ENCODE peak calls at places on chromosomes 7 and 10, in five cellular contexts. X is DND-41, H is IMR-90, S is adipocyte, Q is PC-3. P is an unnamed sample. For H3K9me3 and H3K4me1, the result is how much of the 10 kb centered on the place peaks cover.

GRCh38 chr7:63054191-63054661 is 944.4 kb upstream of the ZNF722 start:
- DNase-seq in X (no peak), H (no peak), S (no peak), Q (no peak), P (peak)

GRCh38 chr7:115087437-115087836 is 165.5 kb downstream of the MDFIC start:
- DNase-seq in X (no peak), H (peak), S (peak), Q (peak), P (peak)

GRCh38 chr7:137488038-137488437 is 144.5 kb upstream of the PTN start:
- DNase-seq in X (no peak), H (peak), S (peak), Q (no peak), P (peak)

GRCh38 chr10:3764626-3765375 is 20.2 kb downstream of the KLF6 start:
- DNase-seq in X (peak), H (no peak), S (no peak), Q (peak), P (no peak)

GRCh38 chr10:88971668-88972067 is 18.9 kb upstream of the FAS start:
- DNase-seq in X (no peak), H (peak), S (no peak), Q (no peak), P (peak)

GRCh38 chr7:90596745-90597526 is 815 bp downstream of the CDK14 start:
- DNase-seq in X (no peak), H (peak), S (peak), Q (peak), P (peak)

GRCh38 chr7:50696810-50697582 is 85.7 kb downstream of the GRB10 start:
- DNase-seq in X (no peak), H (no peak), S (no peak), Q (peak), P (peak)

GRCh38 chr7:157302314-157302711 is 34.5 kb upstream of the DNAJB6 start:
- DNase-seq in X (peak), H (peak), S (peak), Q (peak), P (peak)

GRCh38 chr7:76372984-76373833 is 14.4 kb upstream of the YWHAG start:
- DNase-seq in X (no peak), H (peak), S (peak), Q (peak), P (peak)

DNA sequence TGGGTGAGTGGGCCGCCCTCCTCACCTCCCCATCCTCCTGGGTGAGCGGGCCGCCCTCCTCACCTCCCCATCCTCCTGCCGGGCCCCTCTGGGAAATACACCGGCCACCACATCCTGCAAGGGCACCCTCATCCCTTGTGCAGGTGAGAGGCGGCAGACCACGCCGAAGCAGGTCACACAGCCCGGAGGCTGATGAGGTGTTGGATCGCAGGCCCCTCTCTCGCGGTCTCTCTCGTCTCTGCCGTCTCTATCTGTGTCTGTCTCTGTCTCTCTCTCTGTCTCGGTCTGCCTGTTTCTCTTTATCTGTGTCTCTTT is 30.8 kb upstream of the FOXL3 start:
- DNase-seq in X (no peak), H (no peak), S (no peak), Q (no peak), P (no peak)
- H3K9me3 ChIP-seq in X (under half), H (under half), S (under half), Q (under half), P (under half)

DNA sequence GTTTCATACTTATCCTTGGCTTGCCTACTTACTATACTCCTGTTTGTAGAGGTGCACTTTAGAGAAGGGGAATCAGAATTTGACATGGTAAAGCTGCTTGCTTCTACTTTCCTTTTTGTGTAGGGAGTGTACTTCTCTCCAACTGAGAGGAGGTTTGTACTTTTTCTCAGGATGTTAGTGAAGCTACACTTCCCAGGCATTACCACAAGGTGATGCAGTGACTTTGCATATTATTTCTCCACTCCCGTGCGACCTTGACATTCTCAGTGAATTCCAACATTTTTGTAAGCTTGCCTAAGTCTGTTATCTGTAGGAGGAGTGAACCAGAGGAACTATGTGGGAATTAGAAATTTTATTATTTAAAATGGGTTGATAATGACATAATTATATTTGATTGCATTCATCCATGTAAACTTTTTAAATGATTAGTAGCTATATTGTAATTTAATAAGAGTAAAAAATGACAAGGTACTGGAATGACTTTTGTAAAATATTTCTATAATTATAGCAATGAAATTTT is 5.2 kb downstream of the TAX1BP1 start:
- DNase-seq in X (no peak), H (peak), S (peak), Q (peak), P (peak)
- H3K9ac ChIP-seq in X (no peak), H (peak), S (peak), Q (peak), P (peak)

GRCh38 chr10:17068953-17069352 is 60.7 kb downstream of the CUBN start:
- DNase-seq in X (no peak), H (no peak), S (no peak), Q (no peak), P (no peak)
- H3K4me1 ChIP-seq in X (under half), H (under half), S (under half), Q (under half), P (under half)

DNA sequence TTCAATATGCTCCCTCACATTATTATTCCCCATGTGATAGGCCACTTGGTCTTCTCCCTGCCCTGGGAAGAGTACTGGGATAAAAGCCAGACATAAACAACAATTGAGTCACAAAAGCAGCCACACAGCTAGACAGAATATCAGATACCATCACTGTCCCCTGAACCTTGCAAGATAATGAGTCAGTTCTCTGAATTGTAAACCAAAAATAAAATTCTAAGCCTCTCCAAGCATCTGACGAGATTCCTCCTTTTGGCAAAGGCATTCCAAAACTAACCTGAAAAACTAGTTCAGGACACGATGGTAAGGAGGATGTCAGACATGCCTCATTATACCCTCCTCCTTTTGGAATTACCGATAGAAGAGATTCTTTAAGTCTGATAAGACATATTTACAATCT is 450.7 kb downstream of the HTR7 start:
- DNase-seq in X (no peak), H (peak), S (peak), Q (peak), P (no peak)
- H3K9me3 ChIP-seq in X (under half), H (under half), S (under half), Q (under half), P (under half)

DNA sequence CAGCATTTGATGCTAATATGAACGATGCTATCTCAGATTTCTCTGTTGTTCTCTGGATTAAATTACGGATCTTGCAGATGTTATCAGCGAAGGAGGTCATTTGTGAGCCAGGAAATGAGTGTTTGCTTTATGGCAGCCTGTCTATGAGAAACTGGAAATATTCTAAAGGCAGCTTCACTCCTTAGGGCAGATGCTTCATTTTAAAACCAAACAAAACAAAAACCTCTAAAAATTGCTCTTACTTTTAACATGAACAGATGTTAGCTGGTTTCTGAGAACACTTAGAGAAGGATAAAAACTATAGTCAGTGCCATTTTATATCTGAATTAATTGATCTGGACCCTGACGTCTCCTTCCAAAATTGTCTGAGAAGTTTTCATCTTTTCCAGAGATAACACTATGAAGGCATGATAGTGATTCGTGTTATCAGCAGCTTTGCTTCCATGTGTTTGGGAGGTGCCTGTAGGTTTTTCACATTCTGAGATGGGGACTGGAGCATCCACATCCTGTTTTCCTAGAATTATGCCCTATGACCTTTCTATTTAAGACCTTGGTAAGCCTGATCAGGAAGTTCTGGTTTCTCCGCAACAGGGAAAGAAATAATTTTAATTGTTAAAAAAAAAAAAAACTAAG is 53.1 kb downstream of the CPED1 start:
- DNase-seq in X (no peak), H (peak), S (peak), Q (peak), P (peak)
- H3K9ac ChIP-seq in X (no peak), H (no peak), S (peak), Q (no peak), P (peak)